ENCODE peak calls at places on chromosomes 3 and 15, in eight cellular contexts. O, V, S, X, B, L, I and Z are unnamed samples.

GRCh38 chr15:65558336-65558735 is 28.1 kb downstream of the HACD3 start:
- DNase-seq in I (no peak), L (peak; percentile 86), V (no peak), B (no peak), S (no peak), X (no peak), O (no peak), Z (no peak)

GRCh38 chr3:106611841-106612240 is 743.0 kb upstream of the CBLB start:
- DNase-seq in I (no peak), V (no peak), X (no peak), L (no peak), S (no peak), B (no peak), O (no peak), Z (no peak)

GRCh38 chr3:98731720-98732238 is 31.4 kb upstream of the ST3GAL6 start:
- DNase-seq in B (no peak), L (no peak), O (no peak), X (no peak), I (no peak), V (no peak), S (no peak), Z (no peak)

GRCh38 chr3:36786921-36787890 is 22.9 kb upstream of the DCLK3 start:
- DNase-seq in O (no peak), I (no peak), L (no peak), X (no peak), V (no peak), S (no peak), B (no peak), Z (peak; percentile 17)

GRCh38 chr3:194095464-194095863 is 40.5 kb upstream of the HES1 start:
- DNase-seq in V (no peak), O (no peak), S (peak; percentile 90), X (no peak), L (no peak), B (no peak), I (no peak), Z (no peak)

GRCh38 chr3:43497405-43497804 is 124.4 kb downstream of the ANO10 start:
- DNase-seq in B (no peak), L (no peak), S (no peak), I (no peak), V (no peak), O (no peak), X (no peak), Z (no peak)

GRCh38 chr3:71662553-71662952 is 62.6 kb downstream of the EIF4E3 start:
- DNase-seq in S (no peak), O (no peak), X (no peak), I (no peak), B (no peak), V (no peak), L (no peak), Z (no peak)

GRCh38 chr3:111493276-111493675 is 48.7 kb upstream of the CD96 start:
- DNase-seq in L (no peak), V (no peak), S (no peak), X (no peak), O (no peak), I (no peak), B (no peak), Z (no peak)

GRCh38 chr15:56040081-56041035 is 46.9 kb upstream of the NEDD4 start:
- DNase-seq in B (no peak), V (peak; percentile 3), S (peak; percentile 90), L (peak; percentile 98), O (no peak), I (peak; percentile 66), X (no peak), Z (peak; percentile 55)

GRCh38 chr3:27559835-27560234 is 75.7 kb upstream of the SLC4A7 start:
- DNase-seq in L (peak; percentile 88), O (no peak), I (no peak), B (no peak), X (no peak), S (no peak), V (no peak), Z (no peak)

GRCh38 chr3:64575211-64575844 is 112.5 kb downstream of the ADAMTS9 start:
- DNase-seq in L (peak; percentile 18), O (no peak), B (peak; percentile 6), X (no peak), I (peak; percentile 13), V (no peak), S (no peak), Z (no peak)

GRCh38 chr3:161274691-161275298 is 53.7 kb downstream of the NMD3 start:
- DNase-seq in L (peak; percentile 63), S (no peak), X (peak; percentile 4), I (no peak), O (no peak), B (peak; percentile 11), V (no peak), Z (no peak)

GRCh38 chr3:63933459-63933858 is 21.3 kb upstream of the SCAANT1 start:
- DNase-seq in S (no peak), X (no peak), L (no peak), V (no peak), I (no peak), B (no peak), O (no peak), Z (no peak)

GRCh38 chr3:53478921-53479664 is 15.3 kb upstream of the CACNA1D start:
- DNase-seq in I (no peak), L (no peak), S (no peak), O (no peak), V (no peak), B (no peak), X (no peak), Z (no peak)

GRCh38 chr3:175270199-175270837 is 411.2 kb downstream of the NAALADL2 start:
- DNase-seq in L (peak; percentile 62), X (no peak), I (no peak), B (no peak), S (no peak), V (no peak), O (no peak), Z (no peak)

GRCh38 chr3:51974963-51975856 is at the start of gene ABHD14A:
- DNase-seq in B (peak; percentile 93), X (peak; percentile 86), V (no peak), O (no peak), S (peak; percentile 93), I (peak; percentile 68), L (peak; percentile 55), Z (no peak)

GRCh38 chr15:60853077-60853476 is 374.1 kb upstream of the ICE2 start:
- DNase-seq in S (no peak), L (no peak), X (no peak), O (no peak), I (no peak), V (no peak), B (no peak), Z (no peak)

GRCh38 chr3:126209741-126210140 is 29.4 kb upstream of the ALDH1L1 start:
- DNase-seq in X (no peak), L (no peak), O (no peak), V (no peak), B (no peak), I (no peak), S (no peak), Z (no peak)

GRCh38 chr3:198107840-198108734 is 148.1 kb downstream of the LMLN start:
- DNase-seq in S (no peak), B (no peak), V (no peak), O (no peak), X (peak; percentile 44), L (peak; percentile 11), I (no peak), Z (no peak)

GRCh38 chr3:44338010-44338827 is at the start of gene TCAIM:
- DNase-seq in V (peak; percentile 82), X (peak; percentile 95), S (peak; percentile 99), L (peak; percentile 96), B (peak; percentile 96), O (peak; percentile 98), I (peak; percentile 93), Z (peak; percentile 95)

GRCh38 chr3:188656196-188656982 is 502.4 kb downstream of the LPP start:
- DNase-seq in S (no peak), B (no peak), L (peak; percentile 61), O (no peak), I (no peak), X (peak; percentile 12), V (no peak), Z (peak; percentile 30)

GRCh38 chr15:87710406-87710805 is 546.1 kb downstream of the NTRK3 start:
- DNase-seq in I (no peak), B (no peak), S (no peak), O (no peak), L (peak; percentile 58), V (no peak), X (no peak), Z (peak; percentile 25)

GRCh38 chr3:141240290-141241247 is 8.9 kb downstream of the PXYLP1 start:
- DNase-seq in B (no peak), L (peak; percentile 60), O (peak; percentile 61), I (no peak), X (peak; percentile 19), S (peak; percentile 66), V (no peak), Z (no peak)

GRCh38 chr3:139629033-139629432 is 48.7 kb downstream of the NMNAT3 start:
- DNase-seq in B (peak; percentile 17), I (peak; percentile 28), O (no peak), S (no peak), L (peak; percentile 2), X (peak; percentile 11), V (no peak), Z (no peak)

GRCh38 chr15:71651750-71652186 is 158.6 kb upstream of the NR2E3 start:
- DNase-seq in S (no peak), B (peak; percentile 2), V (no peak), O (no peak), I (peak; percentile 51), L (peak; percentile 86), X (peak; percentile 16), Z (no peak)

GRCh38 chr3:170815340-170815739 is 54.7 kb downstream of the RPL22L1 start:
- DNase-seq in S (no peak), O (no peak), B (no peak), V (no peak), X (no peak), L (no peak), I (no peak), Z (no peak)

GRCh38 chr15:90364251-90364650 is 12.2 kb downstream of the ZNF774 start:
- DNase-seq in B (no peak), O (no peak), V (no peak), S (no peak), L (peak; percentile 56), X (peak; percentile 34), I (no peak), Z (no peak)

GRCh38 chr3:168249539-168250414 is 154.1 kb upstream of the GOLIM4 start:
- DNase-seq in X (peak; percentile 57), S (peak; percentile 87), I (peak; percentile 34), L (peak; percentile 63), B (peak; percentile 46), O (no peak), V (no peak), Z (peak; percentile 22)
- TF ChIP-seq POLR2A in X (peak; percentile 55), S (no peak), I (no peak), L (peak; percentile 40), B (no peak), O (no peak), V (no peak), Z (no peak)

GRCh38 chr3:157542711-157543485 is 39.7 kb upstream of the VEPH1 start:
- DNase-seq in V (no peak), X (peak; percentile 75), I (peak; percentile 48), L (peak; percentile 45), B (no peak), O (no peak), S (peak; percentile 96), Z (peak; percentile 71)
- TF ChIP-seq POLR2A in V (peak; percentile 17), X (peak; percentile 34), I (no peak), L (no peak), B (no peak), O (no peak), S (no peak), Z (no peak)

GRCh38 chr3:105368575-105369500 is 2.1 kb downstream of the ALCAM start:
- DNase-seq in O (no peak), L (peak; percentile 59), B (no peak), S (peak; percentile 89), I (peak; percentile 29), X (no peak), V (peak; percentile 14), Z (no peak)
- TF ChIP-seq POLR2A in O (no peak), L (no peak), B (peak; percentile 81), S (no peak), I (no peak), X (no peak), V (peak; percentile 53), Z (no peak)

GRCh38 chr3:9388562-9389272 is 8.7 kb upstream of the SETD5 start:
- DNase-seq in O (no peak), B (no peak), S (no peak), V (no peak), L (no peak), X (no peak), I (no peak), Z (no peak)
- TF ChIP-seq POLR2A in O (no peak), B (peak; percentile 54), S (no peak), V (no peak), L (no peak), X (no peak), I (no peak), Z (no peak)